ENCODE peak calls at places on chromosomes 11 and 22, in eight cellular contexts. L is Right ventricle myocardium superior; S is stimulated activated CD8-positive, alpha-beta memory T cell treated with anti-CD3 and anti-CD28 coated beads, Interleukin-12 subunit alpha, Interleukin-12 subunit beta, amount 100 ng/mL, for 1 hour; D is HCEC 1CT; Y is stromal cell of bone marrow; Q is HS-27A; I is left cardiac atrium; N is amniotic epithelial cell. P is an unnamed sample.

GRCh38 chr11:127017482-127017881 is 16.9 kb upstream of the KIRREL3 start:
- DNase-seq in I (no peak), Y (no peak), S (no peak), N (peak), Q (no peak), L (no peak), D (peak), P (no peak)

GRCh38 chr22:35330258-35330861 is 30.7 kb downstream of the TOM1 start:
- DNase-seq in L (peak), S (no peak), N (peak), D (peak), Y (peak), I (peak), Q (no peak), P (peak)

GRCh38 chr11:94602430-94603372 is 35.5 kb downstream of the PIWIL4 start:
- DNase-seq in N (peak), I (peak), S (no peak), Q (peak), D (peak), L (peak), Y (peak), P (peak)

GRCh38 chr22:46580940-46581579 is 39.1 kb upstream of the GRAMD4 start:
- DNase-seq in L (peak), Y (no peak), D (no peak), S (no peak), Q (no peak), I (no peak), N (no peak), P (peak)

GRCh38 chr11:12109591-12110196 is 696 bp upstream of the MICAL2 start:
- DNase-seq in I (no peak), Q (no peak), Y (no peak), L (no peak), S (no peak), D (no peak), N (no peak), P (no peak)

GRCh38 chr11:59102259-59102765 is 4.7 kb upstream of the FAM111B start:
- DNase-seq in Y (peak), D (peak), L (peak), Q (no peak), I (peak), N (peak), S (peak), P (peak)

GRCh38 chr11:19577391-19577831 is 135.2 kb upstream of the NAV2 start:
- DNase-seq in I (no peak), L (peak), S (no peak), D (no peak), Q (no peak), Y (no peak), N (no peak), P (no peak)

GRCh38 chr11:9574556-9574805 is 1.0 kb downstream of the WEE1 start:
- DNase-seq in L (peak), Y (no peak), I (peak), N (peak), S (no peak), Q (no peak), D (peak), P (no peak)

GRCh38 chr11:61879152-61879551 is 12.2 kb downstream of the FADS3 start:
- DNase-seq in N (no peak), Q (no peak), I (no peak), Y (no peak), D (no peak), L (no peak), S (no peak), P (no peak)

GRCh38 chr22:32951081-32951806 is 106.9 kb downstream of the SYN3 start:
- DNase-seq in S (no peak), D (no peak), N (no peak), Q (no peak), L (no peak), Y (no peak), I (no peak), P (no peak)

GRCh38 chr11:76935030-76935429 is 74.3 kb downstream of the ACER3 start:
- DNase-seq in I (no peak), L (no peak), Q (no peak), Y (no peak), D (no peak), S (no peak), N (peak), P (no peak)

GRCh38 chr11:90757851-90758494 is 535.1 kb upstream of the CHORDC1 start:
- DNase-seq in I (no peak), N (no peak), Q (no peak), Y (no peak), L (no peak), S (no peak), D (no peak), P (no peak)

GRCh38 chr11:118922745-118923627 is 2.7 kb downstream of the BCL9L start:
- DNase-seq in L (no peak), D (no peak), N (no peak), I (peak), Q (no peak), S (no peak), Y (no peak), P (no peak)

GRCh38 chr11:116595305-116595880 is 177.4 kb downstream of the BUD13 start:
- DNase-seq in Y (no peak), I (no peak), Q (no peak), N (no peak), D (no peak), L (no peak), S (no peak), P (no peak)

GRCh38 chr11:34926101-34926830 is 9.8 kb downstream of the PDHX start:
- DNase-seq in Q (peak), D (peak), Y (no peak), S (peak), L (no peak), N (peak), I (no peak), P (peak)

GRCh38 chr11:62048101-62048500 is 75.7 kb upstream of the INCENP start:
- DNase-seq in D (no peak), I (no peak), Q (no peak), N (peak), L (no peak), Y (peak), S (no peak), P (no peak)

GRCh38 chr11:32829157-32829679 is 509 bp upstream of the PRRG4 start:
- DNase-seq in Q (no peak), L (no peak), I (no peak), Y (no peak), D (no peak), N (no peak), S (no peak), P (no peak)

GRCh38 chr22:25923952-25924351 is 182.0 kb downstream of the MYO18B start:
- DNase-seq in Q (no peak), D (no peak), I (no peak), Y (no peak), N (no peak), S (no peak), L (no peak), P (no peak)

P was measured in Karpas-422.